ENCODE peak calls at places on chromosomes 6 and 20, in four cellular contexts. D is IMR-90, L is neuronal stem cell, B is mesenchymal stem cell. T is an unnamed sample.

GRCh38 chr6:16949696-16950095 is 152.2 kb upstream of the STMND1 start:
- DNase-seq in D (no peak), L (no peak), B (no peak), T (no peak)

GRCh38 chr6:32960563-32960962 is 7.7 kb upstream of the HLA-DMA start:
- DNase-seq in D (no peak), L (no peak), B (no peak), T (no peak)

GRCh38 chr6:85460951-85461805 is 11.3 kb downstream of the NT5E start:
- DNase-seq in D (no peak), L (no peak), B (peak), T (no peak)

GRCh38 chr6:138546733-138547185 is 47.5 kb upstream of the NHSL1 start:
- DNase-seq in D (peak), L (no peak), B (peak), T (no peak)

GRCh38 chr20:11585752-11586352 is 331.8 kb upstream of the BTBD3 start:
- DNase-seq in D (peak), L (no peak), B (peak), T (no peak)

GRCh38 chr20:58521763-58522162 is 6.6 kb upstream of the APCDD1L start:
- DNase-seq in D (no peak), L (no peak), B (no peak), T (peak)

GRCh38 chr6:35474129-35474977 is 6.2 kb downstream of the RPL10A start:
- DNase-seq in D (no peak), L (no peak), B (no peak), T (peak)

GRCh38 chr20:33687993-33688937 is 2.1 kb upstream of the E2F1 start:
- DNase-seq in D (no peak), L (no peak), B (peak), T (no peak)

GRCh38 chr20:3377644-3378043 is 29.8 kb downstream of the DNAAF9 start:
- DNase-seq in D (no peak), L (no peak), B (no peak), T (no peak)

GRCh38 chr6:113723182-113723581 is 134.0 kb upstream of the MARCKS start:
- DNase-seq in D (peak), L (no peak), B (peak), T (no peak)

GRCh38 chr6:170224694-170225660 is 65.9 kb downstream of the DLL1 start:
- DNase-seq in D (peak), L (no peak), B (peak), T (no peak)

GRCh38 chr20:38704136-38704535 is 20.1 kb upstream of the SLC32A1 start:
- DNase-seq in D (no peak), L (no peak), B (no peak), T (no peak)

GRCh38 chr6:28880894-28881780 is 42.6 kb downstream of the TRIM27 start:
- DNase-seq in D (peak), L (peak), B (peak), T (peak)

GRCh38 chr20:46621492-46621891 is 29.8 kb downstream of the SLC13A3 start:
- DNase-seq in D (peak), L (no peak), B (peak), T (no peak)

GRCh38 chr20:20371133-20371532 is 3.2 kb downstream of the INSM1 start:
- DNase-seq in D (no peak), L (no peak), B (no peak), T (no peak)

GRCh38 chr6:131379951-131380350 is 193.1 kb upstream of the ARG1 start:
- DNase-seq in D (peak), L (no peak), B (peak), T (no peak)

GRCh38 chr6:113496157-113496556 is 361.0 kb upstream of the MARCKS start:
- DNase-seq in D (no peak), L (no peak), B (peak), T (no peak)

GRCh38 chr6:139996253-139996834 is 621.9 kb upstream of the CITED2 start:
- DNase-seq in D (no peak), L (no peak), B (no peak), T (peak)

GRCh38 chr20:39874049-39874893 is 814.8 kb downstream of the MAFB start:
- DNase-seq in D (peak), L (peak), B (peak), T (peak)

GRCh38 chr6:5055118-5055517 is 30.0 kb upstream of the PPP1R3G start:
- DNase-seq in D (no peak), L (no peak), B (no peak), T (no peak)

GRCh38 chr6:157657754-157658153 is 165.3 kb upstream of the SNX9 start:
- DNase-seq in D (no peak), L (no peak), B (no peak), T (no peak)

GRCh38 chr6:150290429-150290828 is 78.4 kb upstream of the IYD start:
- DNase-seq in D (peak), L (no peak), B (no peak), T (no peak)

GRCh38 chr6:124040655-124041054 is 237.0 kb downstream of the NKAIN2 start:
- DNase-seq in D (no peak), L (no peak), B (no peak), T (no peak)

GRCh38 chr20:14235355-14235754 is 102.1 kb downstream of the FLRT3 start:
- DNase-seq in D (peak), L (no peak), B (peak), T (no peak)

GRCh38 chr6:3392059-3392458 is 64.8 kb downstream of the SLC22A23 start:
- DNase-seq in D (no peak), L (no peak), B (no peak), T (no peak)

GRCh38 chr20:37475258-37475657 is 45.8 kb upstream of the NNAT start:
- DNase-seq in D (no peak), L (no peak), B (no peak), T (no peak)

GRCh38 chr6:129552413-129552812 is 157.6 kb downstream of the ARHGAP18 start:
- DNase-seq in D (no peak), L (no peak), B (no peak), T (no peak)

GRCh38 chr6:132063204-132063603 is 112.0 kb upstream of the CCN2 start:
- DNase-seq in D (peak), L (no peak), B (no peak), T (no peak)

GRCh38 chr20:4154958-4155411 is 139.6 kb upstream of the RNF24 start:
- DNase-seq in D (no peak), L (no peak), B (no peak), T (no peak)

GRCh38 chr20:49320460-49320859 is 42.6 kb upstream of the ZNFX1 start:
- DNase-seq in D (peak), L (no peak), B (peak), T (peak)

GRCh38 chr6:142223938-142224337 is 76.9 kb downstream of the VTA1 start:
- DNase-seq in D (no peak), L (no peak), B (no peak), T (no peak)

GRCh38 chr6:62714112-62714511 is 428.1 kb upstream of the KHDRBS2 start:
- DNase-seq in D (no peak), L (no peak), B (no peak), T (no peak)

GRCh38 chr20:45347297-45347935 is 808 bp downstream of the SDC4 start:
- DNase-seq in D (no peak), L (no peak), B (no peak), T (no peak)

DNA sequence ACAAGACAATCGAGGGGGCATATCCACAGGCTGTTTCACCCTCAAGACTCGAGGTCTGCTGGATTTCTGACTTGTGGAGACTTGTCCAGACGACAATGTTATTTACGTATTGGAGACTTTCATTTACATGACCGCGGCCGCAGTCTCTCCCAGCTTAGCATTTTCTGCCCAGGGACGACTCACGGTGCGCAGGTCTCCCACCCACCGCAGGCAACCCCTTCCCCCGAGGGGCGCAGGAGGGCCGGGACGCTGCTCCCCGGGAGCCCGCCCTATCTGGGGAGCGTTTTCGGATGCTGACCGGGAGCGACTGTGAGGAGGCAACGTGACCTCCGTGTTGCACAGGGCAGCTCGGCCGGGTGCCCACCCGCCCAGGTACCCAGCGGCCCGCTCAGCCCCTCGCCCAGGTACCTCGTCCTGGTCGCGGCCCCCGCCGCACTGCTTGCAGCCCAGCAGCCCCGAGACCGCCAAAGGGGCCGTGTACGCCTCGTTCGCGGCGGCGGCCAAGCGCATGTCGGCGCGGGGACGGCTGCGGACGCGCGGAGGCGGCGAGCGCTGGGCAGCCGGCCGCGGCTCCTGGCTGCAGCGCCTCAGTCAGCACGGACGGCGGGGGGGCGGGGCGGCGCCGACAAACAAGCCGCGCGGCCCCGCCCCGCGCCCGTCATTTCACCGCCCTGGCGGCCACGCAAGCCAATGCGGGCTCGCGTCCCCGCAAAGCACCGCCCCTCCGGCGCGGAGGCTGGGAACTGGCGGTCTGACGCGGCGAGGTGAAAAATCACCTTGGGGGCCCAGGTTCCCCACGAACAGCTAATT is 85.5 kb downstream of the SESN1 start:
- DNase-seq in D (peak), L (peak), B (peak), T (peak)
- H3K18ac ChIP-seq in D (peak), L (peak), B (peak), T (peak)

GRCh38 chr20:18287546-18287914 is 797 bp upstream of the ZNF133 start:
- DNase-seq in D (no peak), L (no peak), B (no peak), T (no peak)
- H3K18ac ChIP-seq in D (no peak), L (no peak), B (peak), T (peak)

DNA sequence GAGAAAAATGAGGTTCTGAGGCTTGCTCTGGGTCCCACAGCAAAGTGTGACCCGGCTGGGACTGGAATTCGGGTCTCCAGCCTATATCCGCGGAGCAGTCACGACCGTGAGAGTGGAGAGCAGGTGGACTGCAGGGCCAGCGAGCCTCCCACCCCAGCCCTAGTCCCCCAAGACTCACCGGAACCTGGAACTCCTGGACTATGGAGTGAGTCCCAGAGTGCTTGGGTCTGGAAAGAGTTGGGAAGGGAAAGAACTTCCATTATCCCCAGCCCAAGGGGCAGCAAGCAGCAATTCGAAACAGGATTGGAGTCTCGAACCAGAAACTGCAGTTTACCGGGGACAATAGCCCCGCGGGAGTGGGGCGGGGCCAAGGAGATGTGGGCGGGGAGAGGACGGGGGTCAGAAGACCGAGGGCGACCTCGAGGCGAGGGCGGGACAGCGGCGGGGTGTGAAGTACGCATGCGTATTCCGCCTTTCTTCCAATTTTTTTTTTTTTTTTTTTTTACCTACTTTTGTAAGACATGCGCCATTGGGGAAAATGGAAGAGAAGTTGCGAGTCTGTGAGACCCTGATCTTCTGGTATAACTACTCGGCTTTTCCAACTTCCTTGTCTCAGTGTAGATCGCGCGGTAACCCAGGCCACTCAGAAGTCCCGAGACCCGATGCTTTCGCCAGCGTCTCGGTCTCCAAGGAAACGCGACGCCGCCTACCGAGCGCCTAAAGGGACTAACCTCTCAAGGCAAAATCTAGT is at the start of gene C20orf96:
- DNase-seq in D (peak), L (peak), B (peak), T (peak)
- H3K18ac ChIP-seq in D (peak), L (peak), B (peak), T (peak)

DNA sequence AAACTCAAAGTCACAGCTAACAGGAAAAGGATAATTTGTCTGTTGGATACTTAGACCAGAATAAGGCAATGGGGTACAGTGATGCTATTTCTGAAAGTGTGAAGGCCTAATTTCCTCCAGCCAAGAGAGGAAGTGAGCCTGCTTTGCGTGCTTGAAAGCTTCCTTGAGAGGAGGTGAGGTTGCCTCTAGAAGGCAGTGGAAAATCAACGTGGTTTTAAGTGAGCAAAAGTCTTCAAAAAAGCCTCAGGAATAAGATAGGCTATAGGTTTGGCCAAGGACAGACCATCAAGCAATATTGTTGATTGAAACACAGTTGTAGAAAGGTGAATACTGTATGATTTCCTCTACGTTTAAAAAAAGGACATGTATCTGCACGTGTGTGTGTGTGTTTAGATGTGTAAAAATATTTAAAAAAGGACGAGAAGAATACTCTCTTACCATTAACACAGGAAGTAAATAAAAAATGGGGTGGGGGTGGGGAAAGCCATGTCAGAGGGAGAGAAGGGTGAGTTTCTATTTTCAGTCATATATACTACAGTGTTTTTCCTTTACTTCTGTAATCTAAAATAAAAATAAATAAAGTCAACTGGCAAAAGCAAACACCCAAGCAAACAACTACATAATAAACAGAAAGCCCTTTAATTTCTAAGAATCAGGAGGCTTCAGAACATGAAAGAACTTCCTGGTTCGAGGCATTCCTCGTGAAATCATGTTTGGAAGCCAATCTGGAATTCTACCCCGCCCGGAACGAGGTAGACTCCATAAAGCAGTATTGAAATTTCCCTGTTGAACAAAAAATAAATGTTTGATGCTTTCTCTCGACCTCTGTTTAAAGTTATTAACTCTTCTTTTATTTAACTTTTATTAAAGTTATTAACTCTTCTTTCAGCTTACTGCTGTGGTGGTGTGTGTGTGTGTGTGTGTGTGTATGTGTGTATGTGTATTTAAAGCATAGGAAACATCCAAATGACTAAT is 158.0 kb upstream of the ZNF217 start:
- DNase-seq in D (no peak), L (no peak), B (peak), T (no peak)
- H3K18ac ChIP-seq in D (peak), L (no peak), B (no peak), T (no peak)

GRCh38 chr6:148836751-148837150 is 89.9 kb downstream of the UST start:
- DNase-seq in D (no peak), L (no peak), B (no peak), T (no peak)
- H3K18ac ChIP-seq in D (peak), L (no peak), B (no peak), T (no peak)

GRCh38 chr6:82461536-82461935 is 97.9 kb downstream of the TPBG start:
- DNase-seq in D (no peak), L (no peak), B (no peak), T (no peak)
- H3K18ac ChIP-seq in D (no peak), L (no peak), B (no peak), T (no peak)

GRCh38 chr6:73564578-73565345 is 43.9 kb upstream of the EEF1A1 start:
- DNase-seq in D (no peak), L (no peak), B (no peak), T (no peak)
- H3K18ac ChIP-seq in D (peak), L (peak), B (no peak), T (no peak)